ENCODE peak calls at places on chromosome 18, in seven cellular contexts. N is NCI-H2107, X is GM04503, L is mesothelial cell of epicardium, M is T-helper 9 cell, V is NCI-H2081, Y is psoas muscle. U is an unnamed sample.

GRCh38 chr18:50819027-50819726 is 639 bp downstream of the MRO start:
- DNase-seq in N (no peak), X (no peak), L (peak; percentile 41), M (no peak), V (peak; percentile 2), Y (peak; percentile 23), U (no peak)

GRCh38 chr18:73752546-73752945 is 395.1 kb downstream of the FBXO15 start:
- DNase-seq in N (no peak), X (no peak), L (no peak), M (no peak), V (no peak), Y (no peak), U (no peak)

GRCh38 chr18:11105463-11105862 is 43.9 kb downstream of the PIEZO2 start:
- DNase-seq in N (no peak), X (no peak), L (no peak), M (no peak), V (no peak), Y (no peak), U (no peak)

GRCh38 chr18:21315741-21316187 is 73.7 kb downstream of the GREB1L start:
- DNase-seq in N (no peak), X (no peak), L (peak; percentile 44), M (no peak), V (no peak), Y (no peak), U (no peak)

GRCh38 chr18:64017870-64018269 is 48.0 kb downstream of the SERPINB8 start:
- DNase-seq in N (no peak), X (no peak), L (no peak), M (no peak), V (peak; percentile 52), Y (no peak), U (no peak)

GRCh38 chr18:31248783-31249521 is 69.0 kb upstream of the DSG1 start:
- DNase-seq in N (no peak), X (no peak), L (no peak), M (no peak), V (no peak), Y (no peak), U (no peak)

GRCh38 chr18:26488417-26489009 is 59.8 kb downstream of the KCTD1 start:
- DNase-seq in N (no peak), X (no peak), L (no peak), M (no peak), V (peak; percentile 87), Y (no peak), U (no peak)

GRCh38 chr18:76686737-76687231 is 135.6 kb upstream of the ZNF236 start:
- DNase-seq in N (peak; percentile 59), X (no peak), L (peak; percentile 56), M (no peak), V (peak; percentile 83), Y (peak; percentile 66), U (no peak)

GRCh38 chr18:32769242-32770180 is 3.3 kb downstream of the KLHL14 start:
- DNase-seq in N (no peak), X (no peak), L (peak; percentile 39), M (no peak), V (peak; percentile 63), Y (peak; percentile 14), U (no peak)

GRCh38 chr18:11889284-11889683 is 18.8 kb downstream of the MPPE1 start:
- DNase-seq in N (no peak), X (no peak), L (no peak), M (no peak), V (no peak), Y (no peak), U (no peak)

GRCh38 chr18:79139206-79139605 is 70.0 kb downstream of the ATP9B start:
- DNase-seq in N (no peak), X (no peak), L (no peak), M (no peak), V (no peak), Y (no peak), U (no peak)

GRCh38 chr18:59708988-59709387 is 11.8 kb upstream of the CCBE1 start:
- DNase-seq in N (no peak), X (no peak), L (no peak), M (no peak), V (no peak), Y (no peak), U (no peak)

GRCh38 chr18:73235491-73235890 is 367.7 kb upstream of the NETO1 start:
- DNase-seq in N (no peak), X (peak; percentile 3), L (no peak), M (no peak), V (no peak), Y (no peak), U (no peak)